ENCODE peak calls at places on chromosomes 6 and 20, in eight cellular contexts. R is germinal center; F is amniotic stem cell; Z is sciatic nerve; U is ELR; M is GM12865; N is NCI-H2171 treated with DMSO at 0.1 percent for 48 hours; Q is naive thymus-derived CD8-positive, alpha-beta T cell. K is an unnamed sample.

GRCh38 chr20:59932616-59933295 is 681 bp downstream of the SYCP2 start:
- DNase-seq in R (no peak), F (no peak), Z (peak; percentile 60), U (no peak), M (no peak), N (no peak), Q (no peak), K (no peak)

GRCh38 chr6:107706516-107706915 is 117.6 kb downstream of the SCML4 start:
- DNase-seq in R (no peak), F (no peak), Z (no peak), U (no peak), M (no peak), N (no peak), Q (no peak), K (no peak)

GRCh38 chr6:113584767-113585166 is 272.4 kb upstream of the MARCKS start:
- DNase-seq in R (no peak), F (no peak), Z (no peak), U (no peak), M (no peak), N (no peak), Q (no peak), K (no peak)

GRCh38 chr6:98832282-98833100 is 1.9 kb upstream of the POU3F2 start:
- DNase-seq in R (no peak), F (no peak), Z (no peak), U (peak; percentile 84), M (no peak), N (no peak), Q (no peak), K (peak; percentile 4)

GRCh38 chr6:126804255-126805064 is 314.0 kb upstream of the RSPO3 start:
- DNase-seq in R (peak; percentile 14), F (peak; percentile 15), Z (no peak), U (peak; percentile 68), M (peak; percentile 54), N (peak; percentile 33), Q (no peak), K (no peak)

GRCh38 chr6:25331085-25331685 is 52.0 kb downstream of the CARMIL1 start:
- DNase-seq in R (no peak), F (no peak), Z (no peak), U (no peak), M (no peak), N (peak; percentile 9), Q (no peak), K (no peak)

GRCh38 chr6:160667854-160668481 is 3.9 kb upstream of the LPA start:
- DNase-seq in R (peak; percentile 50), F (no peak), Z (no peak), U (peak; percentile 3), M (peak; percentile 62), N (peak; percentile 22), Q (no peak), K (peak; percentile 26)

GRCh38 chr6:34851361-34851760 is 36.5 kb downstream of the TAF11 start:
- DNase-seq in R (no peak), F (no peak), Z (no peak), U (no peak), M (no peak), N (no peak), Q (no peak), K (no peak)

GRCh38 chr6:2791124-2792050 is 26.2 kb downstream of the WRNIP1 start:
- DNase-seq in R (peak; percentile 53), F (peak; percentile 85), Z (no peak), U (peak; percentile 90), M (peak; percentile 75), N (peak; percentile 74), Q (peak; percentile 24), K (peak; percentile 44)

GRCh38 chr6:18509871-18510643 is 122.9 kb downstream of the RNF144B start:
- DNase-seq in R (no peak), F (no peak), Z (no peak), U (no peak), M (no peak), N (no peak), Q (no peak), K (no peak)

GRCh38 chr6:139776051-139776450 is 401.6 kb upstream of the CITED2 start:
- DNase-seq in R (no peak), F (no peak), Z (no peak), U (no peak), M (no peak), N (no peak), Q (no peak), K (no peak)

GRCh38 chr6:23659125-23659524 is 466.9 kb upstream of the NRSN1 start:
- DNase-seq in R (no peak), F (peak; percentile 13), Z (no peak), U (no peak), M (no peak), N (peak; percentile 70), Q (no peak), K (no peak)

GRCh38 chr6:119887671-119888070 is 538.1 kb upstream of the MAN1A1 start:
- DNase-seq in R (no peak), F (no peak), Z (no peak), U (no peak), M (no peak), N (peak; percentile 92), Q (no peak), K (no peak)

GRCh38 chr6:161161889-161162624 is 111.8 kb downstream of the AGPAT4 start:
- DNase-seq in R (no peak), F (no peak), Z (peak; percentile 39), U (no peak), M (no peak), N (no peak), Q (no peak), K (no peak)

GRCh38 chr20:48722002-48722731 is 105.6 kb downstream of the PREX1 start:
- DNase-seq in R (no peak), F (no peak), Z (no peak), U (peak; percentile 63), M (peak; percentile 81), N (no peak), Q (no peak), K (no peak)

GRCh38 chr20:21125072-21125848 is 622 bp upstream of the KIZ start:
- DNase-seq in R (no peak), F (no peak), Z (peak; percentile 63), U (peak; percentile 62), M (no peak), N (peak; percentile 87), Q (no peak), K (no peak)

GRCh38 chr20:41177636-41178035 is 40.3 kb downstream of the PLCG1 start:
- DNase-seq in R (no peak), F (peak; percentile 82), Z (peak; percentile 60), U (peak; percentile 92), M (no peak), N (no peak), Q (no peak), K (no peak)

GRCh38 chr20:1863296-1863695 is 31.9 kb upstream of the SIRPA start:
- DNase-seq in R (no peak), F (no peak), Z (no peak), U (no peak), M (no peak), N (no peak), Q (no peak), K (no peak)

GRCh38 chr20:42604998-42605970 is 584.4 kb downstream of the PTPRT start:
- DNase-seq in R (no peak), F (no peak), Z (no peak), U (no peak), M (no peak), N (no peak), Q (no peak), K (no peak)

GRCh38 chr6:157822221-157823000 is 635 bp upstream of the SNX9 start:
- DNase-seq in R (no peak), F (no peak), Z (peak; percentile 70), U (peak; percentile 48), M (no peak), N (no peak), Q (peak; percentile 22), K (no peak)

GRCh38 chr6:20630617-20631448 is 96.6 kb downstream of the CDKAL1 start:
- DNase-seq in R (no peak), F (no peak), Z (no peak), U (no peak), M (peak; percentile 31), N (peak; percentile 58), Q (no peak), K (peak; percentile 32)

GRCh38 chr20:53948383-53949318 is 121.7 kb downstream of the BCAS1 start:
- DNase-seq in R (no peak), F (no peak), Z (no peak), U (no peak), M (no peak), N (no peak), Q (no peak), K (peak; percentile 47)

GRCh38 chr20:6533828-6534388 is 233.6 kb upstream of the BMP2 start:
- DNase-seq in R (no peak), F (peak; percentile 23), Z (no peak), U (peak; percentile 8), M (no peak), N (no peak), Q (no peak), K (no peak)

GRCh38 chr20:43007525-43007924 is 182.2 kb downstream of the PTPRT start:
- DNase-seq in R (no peak), F (no peak), Z (no peak), U (no peak), M (no peak), N (no peak), Q (no peak), K (no peak)

GRCh38 chr6:85360794-85361642 is 88.9 kb upstream of the NT5E start:
- DNase-seq in R (no peak), F (peak; percentile 95), Z (no peak), U (peak; percentile 99), M (peak; percentile 19), N (no peak), Q (no peak), K (no peak)

GRCh38 chr20:36543187-36544133 is 2.1 kb downstream of the MYL9 start:
- DNase-seq in R (no peak), F (no peak), Z (peak; percentile 92), U (peak; percentile 68), M (no peak), N (no peak), Q (no peak), K (no peak)

GRCh38 chr20:44074252-44075151 is 112.5 kb downstream of the JPH2 start:
- DNase-seq in R (no peak), F (peak; percentile 32), Z (peak; percentile 13), U (peak; percentile 76), M (no peak), N (no peak), Q (no peak), K (no peak)

GRCh38 chr6:53862517-53863457 is 68.0 kb downstream of the LRRC1 start:
- DNase-seq in R (no peak), F (peak; percentile 25), Z (no peak), U (peak; percentile 30), M (no peak), N (peak; percentile 64), Q (no peak), K (no peak)

GRCh38 chr6:90179190-90180169 is 117.2 kb downstream of the BACH2 start:
- DNase-seq in R (no peak), F (no peak), Z (no peak), U (peak; percentile 37), M (peak; percentile 16), N (no peak), Q (no peak), K (no peak)

GRCh38 chr6:109945091-109945490 is 33.0 kb upstream of the GPR6 start:
- DNase-seq in R (no peak), F (no peak), Z (no peak), U (no peak), M (no peak), N (no peak), Q (no peak), K (no peak)

GRCh38 chr6:36642913-36643817 is 35.3 kb upstream of the CDKN1A start:
- DNase-seq in R (no peak), F (peak; percentile 72), Z (peak; percentile 82), U (peak; percentile 91), M (no peak), N (no peak), Q (no peak), K (no peak)

GRCh38 chr6:125679651-125680050 is 69.8 kb upstream of the HEY2 start:
- DNase-seq in R (no peak), F (no peak), Z (no peak), U (no peak), M (no peak), N (no peak), Q (no peak), K (no peak)

GRCh38 chr6:14228571-14228970 is 111.0 kb downstream of the CD83 start:
- DNase-seq in R (no peak), F (no peak), Z (no peak), U (peak; percentile 15), M (no peak), N (no peak), Q (peak; percentile 13), K (no peak)

GRCh38 chr6:11050735-11051134 is 6.6 kb upstream of the ELOVL2 start:
- DNase-seq in R (no peak), F (no peak), Z (no peak), U (peak; percentile 54), M (no peak), N (no peak), Q (no peak), K (no peak)